ENCODE peak calls at places on chromosome 13, in five cellular contexts. R, E, J, X and F are unnamed samples.

GRCh38 chr13:75908137-75908536 is 272.0 kb downstream of the LMO7 start:
- DNase-seq in R (no peak), J (peak; percentile 1), E (peak; percentile 5), X (peak; percentile 31), F (no peak)

GRCh38 chr13:113046066-113046882 is 59.3 kb upstream of the F7 start:
- DNase-seq in R (no peak), E (no peak), J (no peak), X (no peak), F (no peak)

GRCh38 chr13:114269281-114269770 is 12.1 kb upstream of the UPF3A start:
- DNase-seq in X (no peak), R (no peak), E (no peak), J (no peak), F (no peak)

GRCh38 chr13:110829486-110829885 is 85.4 kb downstream of the ANKRD10 start:
- DNase-seq in R (no peak), X (no peak), E (no peak), J (no peak), F (no peak)

GRCh38 chr13:63201493-63201892 is 1785.8 kb upstream of the PCDH20 start:
- DNase-seq in R (no peak), E (no peak), X (no peak), J (no peak), F (no peak)

GRCh38 chr13:100338265-100338664 is 249.4 kb downstream of the PCCA start:
- DNase-seq in R (no peak), J (no peak), X (no peak), E (no peak), F (no peak)

GRCh38 chr13:57582032-57582431 is 49.5 kb upstream of the PCDH17 start:
- DNase-seq in E (no peak), J (no peak), X (no peak), R (no peak), F (no peak)

GRCh38 chr13:31207630-31208549 is 8.1 kb downstream of the B3GLCT start:
- DNase-seq in R (no peak), J (peak; percentile 83), E (peak; percentile 82), X (peak; percentile 19), F (no peak)

GRCh38 chr13:48181482-48182145 is 51.4 kb upstream of the ITM2B start:
- DNase-seq in E (no peak), R (no peak), J (no peak), X (no peak), F (no peak)

GRCh38 chr13:50081106-50081898 is 66.1 kb downstream of the KCNRG start:
- DNase-seq in X (no peak), J (no peak), R (no peak), E (no peak), F (peak; percentile 51)

GRCh38 chr13:75643182-75643581 is 7.1 kb downstream of the LMO7 start:
- DNase-seq in E (no peak), X (no peak), J (no peak), R (no peak), F (no peak)

GRCh38 chr13:112905990-112906641 is 62.9 kb upstream of the MCF2L start:
- DNase-seq in J (no peak), R (peak; percentile 56), X (no peak), E (no peak), F (no peak)

GRCh38 chr13:51221674-51222509 is at the start of gene FAM124A:
- DNase-seq in E (no peak), J (peak; percentile 48), X (no peak), R (peak; percentile 45), F (peak; percentile 71)

GRCh38 chr13:79810671-79811070 is 329.7 kb downstream of the NDFIP2 start:
- DNase-seq in R (peak; percentile 69), J (peak; percentile 63), X (no peak), E (peak; percentile 31), F (no peak)

GRCh38 chr13:22703601-22704209 is 477.1 kb upstream of the SGCG start:
- DNase-seq in J (no peak), X (no peak), E (no peak), R (peak; percentile 56), F (no peak)

GRCh38 chr13:93805736-93806135 is 579.1 kb downstream of the GPC6 start:
- DNase-seq in X (no peak), R (no peak), J (no peak), E (no peak), F (no peak)

GRCh38 chr13:92767468-92767867 is 459.1 kb upstream of the GPC6 start:
- DNase-seq in E (no peak), J (no peak), R (no peak), X (no peak), F (no peak)

GRCh38 chr13:93534181-93534700 is 307.6 kb downstream of the GPC6 start:
- DNase-seq in E (no peak), R (no peak), J (peak; percentile 32), X (no peak), F (no peak)

GRCh38 chr13:99916366-99917103 is 55.0 kb downstream of the ZIC5 start:
- DNase-seq in E (peak; percentile 75), R (peak; percentile 69), J (peak; percentile 80), X (peak; percentile 48), F (peak; percentile 38)

GRCh38 chr13:36997716-36998427 is 1.3 kb downstream of the ALG5 start:
- DNase-seq in R (no peak), E (no peak), X (no peak), J (no peak), F (no peak)

GRCh38 chr13:52850396-52851152 is 2.1 kb upstream of the PCDH8 start:
- DNase-seq in R (peak; percentile 38), E (no peak), J (peak; percentile 61), X (peak; percentile 11), F (peak; percentile 91)
- TF ChIP-seq CTCF in R (peak; percentile 10), E (peak; percentile 12), J (no peak), X (peak; percentile 10), F (peak; percentile 54)

DNA sequence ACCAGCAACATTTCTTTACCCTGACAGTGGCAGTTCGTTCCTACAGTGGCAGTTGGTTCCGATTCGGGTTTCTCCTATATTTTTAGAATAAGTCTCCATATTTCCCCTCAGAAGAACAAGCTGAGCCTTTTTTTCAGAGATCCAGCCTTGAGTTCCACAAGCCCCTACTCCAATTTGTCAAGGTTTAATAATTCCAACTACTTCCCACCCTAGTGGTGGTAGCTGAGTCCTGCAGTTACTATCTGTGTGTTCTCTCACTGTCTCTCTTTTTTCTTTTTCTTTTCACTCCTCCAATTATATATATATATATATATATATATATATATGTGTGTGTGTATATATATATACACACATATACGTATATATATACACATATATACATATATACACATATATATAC is 1347.3 kb downstream of the PCDH9 start:
- DNase-seq in X (no peak), R (no peak), E (no peak), J (no peak), F (no peak)
- TF ChIP-seq CTCF in X (no peak), R (no peak), E (no peak), J (peak; percentile 38), F (peak; percentile 59)

DNA sequence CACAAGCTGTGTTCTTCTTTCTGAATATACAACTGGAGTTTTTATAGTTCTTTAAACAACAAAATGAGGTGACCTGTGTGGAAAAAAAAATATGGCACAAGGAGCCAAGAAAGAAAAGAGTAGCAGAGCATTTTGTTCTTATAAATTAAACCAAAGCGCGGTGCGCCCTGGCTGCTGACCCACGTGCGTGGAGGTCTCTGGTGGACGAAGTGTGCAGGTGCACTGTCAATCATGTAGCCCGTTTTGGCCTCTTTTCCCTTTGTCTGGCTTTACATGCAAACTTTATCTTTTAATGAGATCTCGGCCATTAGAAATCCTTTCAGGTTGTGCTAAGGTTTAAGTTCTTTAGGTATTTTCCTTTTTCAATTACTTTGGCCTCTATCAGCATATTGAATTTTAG is 443.8 kb upstream of the SLC10A2 start:
- DNase-seq in X (no peak), R (no peak), J (no peak), E (no peak), F (no peak)
- TF ChIP-seq CTCF in X (no peak), R (peak; percentile 28), J (no peak), E (no peak), F (peak; percentile 38)

GRCh38 chr13:91046715-91047327 is 300.7 kb upstream of the MIR17HG start:
- DNase-seq in E (no peak), X (no peak), J (no peak), R (no peak), F (no peak)

GRCh38 chr13:91042870-91043269 is 304.6 kb upstream of the MIR17HG start:
- DNase-seq in R (no peak), J (no peak), E (no peak), X (no peak), F (no peak)

DNA sequence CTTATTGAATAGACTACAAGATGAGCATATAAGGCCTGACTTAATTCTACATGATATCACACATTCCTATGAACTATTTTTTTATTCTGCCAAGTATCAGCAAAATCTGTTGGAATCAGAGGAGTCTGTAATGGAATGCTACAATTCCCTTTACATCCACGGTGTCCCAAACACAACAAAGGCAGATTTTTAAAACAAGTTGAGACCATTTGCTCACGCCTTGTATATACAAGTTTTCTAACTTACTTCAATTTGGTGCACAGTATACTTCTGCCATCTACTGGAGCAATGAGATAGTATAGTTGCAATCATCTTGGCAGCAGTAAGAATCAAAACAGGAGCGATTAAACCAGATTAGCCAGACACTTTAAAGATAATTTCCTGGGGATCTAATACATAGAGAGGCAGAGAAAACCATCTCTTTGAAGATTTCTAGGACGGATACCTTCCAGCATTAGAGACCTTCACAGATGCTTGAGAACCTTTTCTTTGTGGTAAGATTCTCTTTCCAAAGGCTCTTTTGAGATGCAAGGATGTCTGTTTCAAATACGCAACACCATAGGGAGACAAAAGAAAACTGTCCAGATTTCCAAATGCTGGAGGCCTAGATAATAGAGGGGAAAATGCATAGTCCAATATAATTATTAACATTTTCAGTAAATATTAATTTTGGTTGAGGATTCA is 302.0 kb upstream of the MIR17HG start:
- DNase-seq in R (peak; percentile 33), E (no peak), J (peak; percentile 6), X (no peak), F (peak; percentile 5)
- TF ChIP-seq CTCF in R (peak; percentile 59), E (peak; percentile 34), J (no peak), X (no peak), F (peak; percentile 22)